ENCODE peak calls at places on chromosomes 12 and 14, in four cellular contexts. D is SJCRH30; G is ascending aorta; N is CD8-positive, alpha-beta T cell. T is an unnamed sample. For H3K4me1 and H3K27me3, the result is how much of the 10 kb centered on the place peaks cover.

GRCh38 chr14:43803076-43803689 is 703.9 kb downstream of the FSCB start:
- DNase-seq in D (peak), G (no peak), N (no peak), T (no peak)

GRCh38 chr12:85155791-85156190 is 119.6 kb downstream of the LRRIQ1 start:
- DNase-seq in D (peak), G (no peak), N (no peak), T (no peak)

GRCh38 chr12:113899844-113900471 is 66.2 kb downstream of the RBM19 start:
- DNase-seq in D (peak), G (no peak), N (no peak), T (no peak)

GRCh38 chr14:36996133-36996856 is 176.1 kb downstream of the SLC25A21 start:
- DNase-seq in D (no peak), G (no peak), N (no peak), T (no peak)

GRCh38 chr12:15788266-15789214 is 648 bp downstream of the EPS8 start:
- DNase-seq in D (peak), G (no peak), N (peak), T (no peak)

GRCh38 chr12:98551787-98552186 is 36.4 kb downstream of the TMPO start:
- DNase-seq in D (no peak), G (no peak), N (no peak), T (no peak)

GRCh38 chr12:50711018-50711527 is 52.8 kb upstream of the ATF1 start:
- DNase-seq in D (no peak), G (no peak), N (no peak), T (no peak)

GRCh38 chr12:42402821-42403411 is 76.9 kb downstream of the PPHLN1 start:
- DNase-seq in D (no peak), G (no peak), N (no peak), T (no peak)

GRCh38 chr12:6332459-6332858 is 9.4 kb downstream of the TNFRSF1A start:
- DNase-seq in D (no peak), G (no peak), N (no peak), T (no peak)

GRCh38 chr12:72267974-72268373 is 4.2 kb upstream of the TRHDE start:
- DNase-seq in D (no peak), G (no peak), N (no peak), T (no peak)

GRCh38 chr12:48824112-48824511 is 5.8 kb downstream of the CACNB3 start:
- DNase-seq in D (no peak), G (no peak), N (peak), T (no peak)

GRCh38 chr12:49539406-49540228 is 787 bp downstream of the KCNH3 start:
- DNase-seq in D (peak), G (peak), N (no peak), T (no peak)

GRCh38 chr12:2454778-2455177 is 340.0 kb upstream of the FKBP4 start:
- DNase-seq in D (no peak), G (no peak), N (no peak), T (no peak)

DNA sequence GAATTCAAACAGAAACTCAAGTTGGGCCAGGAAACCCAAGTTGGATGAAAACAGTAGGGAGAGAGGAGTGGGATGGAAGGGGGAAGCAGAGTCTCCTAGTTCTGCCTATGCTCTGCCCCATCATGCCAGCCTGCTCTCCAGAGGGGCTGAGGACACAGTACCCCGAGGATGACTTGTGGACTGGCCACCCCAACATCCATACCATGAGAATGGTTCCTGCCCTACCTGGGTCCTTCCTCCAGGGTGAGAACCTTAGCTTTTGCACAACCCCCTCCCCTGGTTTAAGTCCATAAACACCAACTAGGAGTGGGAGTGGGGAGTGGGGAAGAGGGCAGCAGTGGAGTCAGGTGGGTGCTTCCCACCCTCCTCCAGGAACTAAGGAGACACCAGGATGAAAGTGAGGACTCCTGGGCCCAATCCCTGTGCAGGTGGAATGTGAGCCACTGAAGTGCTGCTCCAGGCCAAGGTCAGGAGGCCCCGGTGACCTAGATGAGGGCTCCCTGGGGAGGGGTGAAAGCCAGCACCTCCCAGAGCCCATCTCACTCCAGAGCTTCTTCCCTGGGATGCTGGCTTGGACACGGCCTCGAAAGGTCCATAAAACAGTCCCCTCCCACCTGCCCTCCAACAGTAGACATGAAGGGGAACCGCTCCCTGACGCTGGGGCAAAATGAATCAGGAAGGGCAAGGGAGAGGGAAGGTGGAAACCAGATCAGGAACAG is 6.6 kb downstream of the ZNF385A start:
- DNase-seq in D (no peak), G (no peak), N (no peak), T (no peak)
- H3K4me1 ChIP-seq in D (under half), G (under half), N (under half), T (under half)

GRCh38 chr14:60304509-60304908 is 55.5 kb downstream of the PPM1A start:
- DNase-seq in D (no peak), G (no peak), N (no peak), T (no peak)
- H3K27me3 ChIP-seq in D (under half), G (under half), N (under half), T (under half)

DNA sequence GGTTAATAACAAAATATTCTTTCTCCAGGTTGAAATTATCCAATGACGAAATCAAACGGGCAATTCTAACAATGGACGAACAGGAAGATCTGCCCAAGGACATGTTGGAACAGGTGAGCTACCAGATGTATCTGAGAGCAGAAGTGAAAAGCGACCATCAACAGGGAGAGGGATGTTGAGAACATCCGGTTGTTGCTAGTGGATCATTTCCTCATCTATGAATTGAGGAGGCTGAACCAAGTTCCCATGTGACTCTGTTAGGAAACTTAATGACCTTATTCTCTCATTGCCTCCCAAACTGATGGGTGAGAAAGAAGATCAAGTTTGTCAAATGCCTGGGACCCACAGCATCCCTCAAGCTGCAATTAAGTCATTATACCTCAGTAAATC is 117.7 kb downstream of the GPR135 start:
- DNase-seq in D (no peak), G (no peak), N (no peak), T (no peak)
- H3K4me3 ChIP-seq in D (no peak), G (no peak), N (no peak), T (no peak)

DNA sequence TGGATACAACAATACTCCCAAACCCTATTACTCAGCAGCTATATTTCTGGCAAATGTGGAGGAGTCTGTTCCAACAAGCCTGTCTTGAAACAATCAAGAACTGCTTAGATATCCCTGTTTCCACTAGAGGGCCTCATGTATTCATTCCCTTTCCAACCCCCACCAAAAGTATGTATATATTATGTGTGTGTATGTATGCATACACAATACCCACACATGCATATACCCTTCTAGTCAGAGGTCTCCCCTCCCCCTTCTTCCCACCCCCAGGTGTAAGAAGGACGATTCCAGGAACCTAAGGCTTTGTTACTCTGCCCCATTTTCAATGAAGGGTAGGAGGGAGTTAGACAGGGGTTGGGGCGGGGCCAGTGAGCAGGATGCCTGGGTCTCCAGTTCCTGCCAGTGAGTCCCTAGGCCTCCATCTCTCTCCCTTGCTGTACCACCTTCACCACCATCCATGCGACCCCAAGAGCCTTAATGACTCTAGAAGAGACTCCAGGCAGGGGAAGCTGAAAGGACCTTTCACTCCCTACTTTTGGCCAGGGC is at the start of gene DGKA:
- DNase-seq in D (peak), G (peak), N (peak), T (no peak)
- H3K4me1 ChIP-seq in D (under half), G (under half), N (half or more), T (under half)

GRCh38 chr14:92923744-92924103 is 774 bp downstream of the CHGA start:
- DNase-seq in D (no peak), G (no peak), N (no peak), T (no peak)
- H3K27me3 ChIP-seq in D (under half), G (under half), N (under half), T (under half)